ENCODE peak calls at places on chromosome 5, in six cellular contexts. I is sigmoid colon, S is HEK293T, D is A549, C is astrocyte of the spinal cord, Z is PC-3. X is an unnamed sample.

GRCh38 chr5:158899792-158900191 is 199.9 kb downstream of the EBF1 start:
- DNase-seq in I (peak), S (no peak), D (no peak), C (no peak), Z (no peak), X (no peak)

GRCh38 chr5:16593013-16593412 is 23.8 kb downstream of the RETREG1 start:
- DNase-seq in I (no peak), S (no peak), D (no peak), C (peak), Z (peak), X (peak)

GRCh38 chr5:64707191-64707590 is 16.9 kb downstream of the SHISAL2B start:
- DNase-seq in I (no peak), S (no peak), D (no peak), C (no peak), Z (no peak), X (no peak)

GRCh38 chr5:135030691-135031145 is 3.3 kb downstream of the PITX1 start:
- DNase-seq in I (no peak), S (no peak), D (no peak), C (no peak), Z (no peak), X (no peak)

GRCh38 chr5:167953151-167953788 is 338.2 kb upstream of the WWC1 start:
- DNase-seq in I (no peak), S (no peak), D (no peak), C (no peak), Z (no peak), X (no peak)

GRCh38 chr5:179268966-179269693 is 76.1 kb downstream of the ADAMTS2 start:
- DNase-seq in I (no peak), S (no peak), D (no peak), C (no peak), Z (no peak), X (no peak)

GRCh38 chr5:37477426-37477825 is 98.3 kb downstream of the WDR70 start:
- DNase-seq in I (no peak), S (no peak), D (no peak), C (no peak), Z (no peak), X (no peak)

GRCh38 chr5:89260254-89260653 is 377.3 kb upstream of the MEF2C start:
- DNase-seq in I (no peak), S (no peak), D (no peak), C (no peak), Z (no peak), X (no peak)

GRCh38 chr5:53126514-53126913 is 17.0 kb upstream of the MOCS2 start:
- DNase-seq in I (no peak), S (no peak), D (no peak), C (peak), Z (peak), X (peak)

GRCh38 chr5:96335873-96336272 is 97.2 kb downstream of the PCSK1 start:
- DNase-seq in I (no peak), S (no peak), D (no peak), C (no peak), Z (peak), X (no peak)